ENCODE peak calls at places on chromosomes 4 and X, in six cellular contexts. X is endothelial cell; Z is stimulated activated effector memory CD8-positive, alpha-beta T cell treated with anti-CD3 and anti-CD28 coated beads, Interleukin-12 subunit alpha, Interleukin-12 subunit beta, amount 100 ng/mL, for 72 hours; I is head of caudate nucleus; D is EL; K is heart right ventricle. Y is an unnamed sample.

GRCh38 chr4:154314248-154314647 is 177.4 kb downstream of the DCHS2 start:
- DNase-seq in I (no peak), K (no peak), Z (no peak), D (peak), X (no peak), Y (no peak)

GRCh38 chr4:6566582-6567190 is 8.3 kb upstream of the MAN2B2 start:
- DNase-seq in I (no peak), X (no peak), D (no peak), K (no peak), Z (no peak), Y (no peak)

GRCh38 chr4:2935762-2936743 is 27.2 kb downstream of the NOP14 start:
- DNase-seq in X (no peak), I (no peak), D (peak), Z (peak), K (no peak), Y (peak)

GRCh38 chr4:5050520-5050955 is 742 bp upstream of the STK32B start:
- DNase-seq in I (peak), K (peak), Z (no peak), D (peak), X (peak), Y (no peak)

GRCh38 chr4:169231647-169232262 is 39.0 kb downstream of the SH3RF1 start:
- DNase-seq in X (no peak), D (no peak), K (no peak), Z (no peak), I (no peak), Y (no peak)

GRCh38 chr4:4248885-4249203 is 821 bp upstream of the TMEM128 start:
- DNase-seq in D (no peak), I (no peak), K (no peak), X (no peak), Z (no peak), Y (peak)

GRCh38 chr4:71713611-71714203 is 70.2 kb downstream of the GC start:
- DNase-seq in K (no peak), D (peak), Z (no peak), I (no peak), X (no peak), Y (no peak)

GRCh38 chr4:3385719-3386440 is 55.9 kb upstream of the HGFAC start:
- DNase-seq in Z (no peak), K (no peak), D (no peak), I (no peak), X (no peak), Y (peak)

GRCh38 chr4:99808260-99808857 is 8.3 kb upstream of the DAPP1 start:
- DNase-seq in I (peak), D (peak), Z (peak), K (peak), X (peak), Y (no peak)

GRCh38 chrX:45715787-45716186 is 515.1 kb upstream of the DIPK2B start:
- DNase-seq in X (no peak), I (no peak), D (peak), Z (no peak), K (no peak), Y (no peak)

GRCh38 chr4:59994118-59994517 is 1206.0 kb upstream of the ADGRL3 start:
- DNase-seq in Z (no peak), I (no peak), X (no peak), D (no peak), K (no peak), Y (no peak)

GRCh38 chr4:40688446-40689095 is 58.9 kb upstream of the RBM47 start:
- DNase-seq in D (no peak), I (no peak), Z (no peak), K (no peak), X (no peak), Y (no peak)

GRCh38 chrX:119552508-119552907 is 12.7 kb downstream of the STEEP1 start:
- DNase-seq in K (no peak), D (peak), I (no peak), X (no peak), Z (no peak), Y (no peak)

GRCh38 chrX:154440623-154441357 is 3.2 kb upstream of the FAM50A start:
- DNase-seq in Z (no peak), D (no peak), I (no peak), K (no peak), X (no peak), Y (no peak)

GRCh38 chrX:18883961-18884765 is 99.8 kb downstream of the PHKA2 start:
- DNase-seq in D (no peak), K (no peak), Z (no peak), I (no peak), X (no peak), Y (no peak)

GRCh38 chr4:128570380-128570779 is 239.1 kb upstream of the JADE1 start:
- DNase-seq in I (no peak), D (peak), X (no peak), Z (no peak), K (no peak), Y (no peak)

GRCh38 chrX:12978205-12979010 is 3.5 kb downstream of the TMSB4X start:
- DNase-seq in D (peak), X (no peak), Z (no peak), K (peak), I (peak), Y (no peak)

GRCh38 chrX:135528274-135528673 is 7.8 kb downstream of the INTS6L start:
- DNase-seq in K (no peak), X (no peak), D (no peak), Z (no peak), I (no peak), Y (no peak)

GRCh38 chr4:75555294-75556164 is at the start of gene ODAPH:
- DNase-seq in K (no peak), I (no peak), Z (peak), D (peak), X (no peak), Y (no peak)

GRCh38 chrX:45479835-45480422 is 279.3 kb upstream of the DIPK2B start:
- DNase-seq in X (no peak), I (no peak), K (no peak), D (peak), Z (no peak), Y (no peak)

GRCh38 chrX:17377047-17377692 is 2.2 kb downstream of the NHS start:
- DNase-seq in X (peak), I (no peak), D (peak), Z (no peak), K (peak), Y (no peak)

GRCh38 chrX:20029728-20030127 is 38.9 kb upstream of the BCLAF3 start:
- DNase-seq in X (no peak), Z (no peak), D (no peak), K (no peak), I (no peak), Y (no peak)

GRCh38 chr4:88409206-88409605 is 30.6 kb downstream of the HERC6 start:
- DNase-seq in Z (no peak), X (no peak), K (no peak), D (no peak), I (no peak), Y (no peak)

GRCh38 chrX:40373025-40373424 is 207.7 kb upstream of the ATP6AP2 start:
- DNase-seq in X (no peak), I (no peak), Z (no peak), D (no peak), K (no peak), Y (no peak)

GRCh38 chr4:22315643-22316042 is 200.2 kb downstream of the ADGRA3 start:
- DNase-seq in D (peak), I (no peak), Z (no peak), X (no peak), K (no peak), Y (no peak)

GRCh38 chrX:65690057-65690855 is 22.8 kb downstream of the MSN start:
- DNase-seq in K (no peak), D (peak), Z (no peak), I (peak), X (no peak), Y (no peak)

GRCh38 chr4:141102367-141102766 is 30.9 kb downstream of the RNF150 start:
- DNase-seq in Z (no peak), I (peak), K (no peak), D (peak), X (no peak), Y (no peak)

GRCh38 chr4:169707958-169708643 is 49.6 kb downstream of the HPF1 start:
- DNase-seq in K (no peak), X (no peak), I (no peak), Z (no peak), D (no peak), Y (no peak)

GRCh38 chr4:2846172-2846571 is 2.5 kb downstream of the ADD1 start:
- DNase-seq in I (no peak), X (no peak), D (no peak), K (no peak), Z (no peak), Y (no peak)

GRCh38 chr4:139666735-139667266 is 1.2 kb downstream of the MGST2 start:
- DNase-seq in D (no peak), K (no peak), I (no peak), X (peak), Z (no peak), Y (no peak)

GRCh38 chr4:140061194-140061593 is 92.8 kb downstream of the MAML3 start:
- DNase-seq in Z (no peak), K (no peak), I (no peak), D (no peak), X (no peak), Y (no peak)

GRCh38 chrX:152656890-152657289 is 19.2 kb downstream of the GABRQ start:
- DNase-seq in Z (no peak), I (no peak), K (no peak), D (no peak), X (no peak), Y (no peak)

GRCh38 chr4:10529891-10530786 is 72.9 kb upstream of the ZNF518B start:
- DNase-seq in D (peak), X (no peak), K (peak), Z (no peak), I (no peak), Y (no peak)

GRCh38 chr4:128220286-128221235 is 67.1 kb downstream of the PGRMC2 start:
- DNase-seq in K (no peak), D (peak), Z (no peak), X (no peak), I (no peak), Y (no peak)

GRCh38 chr4:6549445-6549844 is 25.5 kb upstream of the MAN2B2 start:
- DNase-seq in K (no peak), Z (no peak), D (no peak), X (no peak), I (no peak), Y (no peak)

GRCh38 chr4:129098578-129098977 is 2.6 kb downstream of the C4orf33 start:
- DNase-seq in I (no peak), X (no peak), K (no peak), D (no peak), Z (no peak), Y (no peak)

GRCh38 chrX:30495468-30495867 is 82.1 kb downstream of the TASL start:
- DNase-seq in Z (no peak), I (no peak), X (no peak), D (no peak), K (no peak), Y (no peak)

GRCh38 chrX:154730271-154730883 is 20.5 kb downstream of the GAB3 start:
- DNase-seq in X (no peak), Z (no peak), I (no peak), K (peak), D (peak), Y (no peak)

Y was measured in mesenteric fat pad.